ENCODE peak calls at places on chromosomes 3 and 15, in seven cellular contexts. One of them, this sample, is unnamed.

GRCh38 chr3:180070925-180071324 is 34.2 kb upstream of the PEX5L start:
- DNase-seq in NCI-H510A treated with DMSO at 0.1 percent for 48 hours: no peak
- DNase-seq in ELR: no peak
- DNase-seq in SJSA1: no peak
- DNase-seq in Right ventricle myocardium superior: no peak
- DNase-seq in H54: no peak
- DNase-seq in nephron progenitor cell: no peak
- DNase-seq in this sample: no peak

GRCh38 chr15:59191855-59192237 is 14.8 kb upstream of the LDHAL6B start:
- DNase-seq in ELR: peak
- DNase-seq in Right ventricle myocardium superior: no peak
- DNase-seq in nephron progenitor cell: no peak
- DNase-seq in SJSA1: peak
- DNase-seq in NCI-H510A treated with DMSO at 0.1 percent for 48 hours: no peak
- DNase-seq in H54: no peak
- DNase-seq in this sample: peak

GRCh38 chr3:4940985-4941384 is 38.3 kb upstream of the BHLHE40 start:
- DNase-seq in NCI-H510A treated with DMSO at 0.1 percent for 48 hours: no peak
- DNase-seq in ELR: no peak
- DNase-seq in nephron progenitor cell: no peak
- DNase-seq in H54: no peak
- DNase-seq in SJSA1: no peak
- DNase-seq in Right ventricle myocardium superior: no peak
- DNase-seq in this sample: no peak

GRCh38 chr3:115436767-115437301 is 186.5 kb upstream of the GAP43 start:
- DNase-seq in NCI-H510A treated with DMSO at 0.1 percent for 48 hours: no peak
- DNase-seq in ELR: peak
- DNase-seq in SJSA1: peak
- DNase-seq in nephron progenitor cell: no peak
- DNase-seq in Right ventricle myocardium superior: no peak
- DNase-seq in H54: peak
- DNase-seq in this sample: peak

GRCh38 chr3:142088522-142088921 is 60.8 kb downstream of the TFDP2 start:
- DNase-seq in NCI-H510A treated with DMSO at 0.1 percent for 48 hours: no peak
- DNase-seq in Right ventricle myocardium superior: no peak
- DNase-seq in ELR: peak
- DNase-seq in nephron progenitor cell: no peak
- DNase-seq in SJSA1: no peak
- DNase-seq in H54: no peak
- DNase-seq in this sample: peak

GRCh38 chr3:58356054-58356453 is 23.4 kb downstream of the PXK start:
- DNase-seq in NCI-H510A treated with DMSO at 0.1 percent for 48 hours: no peak
- DNase-seq in Right ventricle myocardium superior: no peak
- DNase-seq in nephron progenitor cell: no peak
- DNase-seq in ELR: no peak
- DNase-seq in SJSA1: no peak
- DNase-seq in H54: no peak
- DNase-seq in this sample: no peak

GRCh38 chr3:11380314-11380713 is 108.1 kb downstream of the ATG7 start:
- DNase-seq in SJSA1: no peak
- DNase-seq in ELR: no peak
- DNase-seq in nephron progenitor cell: no peak
- DNase-seq in NCI-H510A treated with DMSO at 0.1 percent for 48 hours: no peak
- DNase-seq in H54: no peak
- DNase-seq in Right ventricle myocardium superior: no peak
- DNase-seq in this sample: no peak

GRCh38 chr3:127670761-127671522 is 1.8 kb upstream of the ABTB1 start:
- DNase-seq in ELR: no peak
- DNase-seq in SJSA1: no peak
- DNase-seq in NCI-H510A treated with DMSO at 0.1 percent for 48 hours: no peak
- DNase-seq in nephron progenitor cell: no peak
- DNase-seq in H54: no peak
- DNase-seq in Right ventricle myocardium superior: peak
- DNase-seq in this sample: no peak

GRCh38 chr3:134768845-134769244 is 26.2 kb upstream of the EPHB1 start:
- DNase-seq in nephron progenitor cell: no peak
- DNase-seq in Right ventricle myocardium superior: no peak
- DNase-seq in H54: no peak
- DNase-seq in SJSA1: no peak
- DNase-seq in ELR: no peak
- DNase-seq in NCI-H510A treated with DMSO at 0.1 percent for 48 hours: no peak
- DNase-seq in this sample: no peak

GRCh38 chr3:173785004-173785403 is 387.5 kb downstream of the NLGN1 start:
- DNase-seq in nephron progenitor cell: no peak
- DNase-seq in H54: no peak
- DNase-seq in NCI-H510A treated with DMSO at 0.1 percent for 48 hours: no peak
- DNase-seq in Right ventricle myocardium superior: no peak
- DNase-seq in ELR: peak
- DNase-seq in SJSA1: no peak
- DNase-seq in this sample: no peak

GRCh38 chr3:132789959-132790358 is 67.8 kb upstream of the NPHP3 start:
- DNase-seq in ELR: no peak
- DNase-seq in NCI-H510A treated with DMSO at 0.1 percent for 48 hours: no peak
- DNase-seq in SJSA1: no peak
- DNase-seq in nephron progenitor cell: no peak
- DNase-seq in H54: no peak
- DNase-seq in Right ventricle myocardium superior: no peak
- DNase-seq in this sample: no peak

GRCh38 chr3:139548801-139549200 is 9.3 kb upstream of the RBP1 start:
- DNase-seq in nephron progenitor cell: no peak
- DNase-seq in SJSA1: no peak
- DNase-seq in H54: no peak
- DNase-seq in Right ventricle myocardium superior: no peak
- DNase-seq in ELR: no peak
- DNase-seq in NCI-H510A treated with DMSO at 0.1 percent for 48 hours: no peak
- DNase-seq in this sample: no peak

GRCh38 chr15:58241872-58242271 is 103.7 kb downstream of the AQP9 start:
- DNase-seq in SJSA1: no peak
- DNase-seq in Right ventricle myocardium superior: no peak
- DNase-seq in ELR: no peak
- DNase-seq in nephron progenitor cell: no peak
- DNase-seq in H54: no peak
- DNase-seq in NCI-H510A treated with DMSO at 0.1 percent for 48 hours: peak
- DNase-seq in this sample: peak

GRCh38 chr3:160001850-160002623 is 13.4 kb downstream of the IL12A start:
- DNase-seq in nephron progenitor cell: no peak
- DNase-seq in NCI-H510A treated with DMSO at 0.1 percent for 48 hours: no peak
- DNase-seq in SJSA1: no peak
- DNase-seq in Right ventricle myocardium superior: no peak
- DNase-seq in ELR: no peak
- DNase-seq in H54: no peak
- DNase-seq in this sample: peak

GRCh38 chr3:120481056-120481455 is 30.3 kb upstream of the FSTL1 start:
- DNase-seq in ELR: no peak
- DNase-seq in NCI-H510A treated with DMSO at 0.1 percent for 48 hours: no peak
- DNase-seq in nephron progenitor cell: no peak
- DNase-seq in H54: no peak
- DNase-seq in SJSA1: no peak
- DNase-seq in Right ventricle myocardium superior: no peak
- DNase-seq in this sample: no peak

GRCh38 chr3:98291332-98291957 is 9.1 kb downstream of the OR5H2 start:
- DNase-seq in Right ventricle myocardium superior: no peak
- DNase-seq in SJSA1: no peak
- DNase-seq in nephron progenitor cell: no peak
- DNase-seq in H54: no peak
- DNase-seq in ELR: no peak
- DNase-seq in NCI-H510A treated with DMSO at 0.1 percent for 48 hours: no peak
- DNase-seq in this sample: no peak

GRCh38 chr15:59373215-59373614 is 544 bp upstream of the MYO1E start:
- DNase-seq in ELR: no peak
- DNase-seq in nephron progenitor cell: no peak
- DNase-seq in Right ventricle myocardium superior: no peak
- DNase-seq in NCI-H510A treated with DMSO at 0.1 percent for 48 hours: no peak
- DNase-seq in H54: no peak
- DNase-seq in SJSA1: no peak
- DNase-seq in this sample: no peak

GRCh38 chr3:155076888-155077287 is 3.2 kb upstream of the MME start:
- DNase-seq in NCI-H510A treated with DMSO at 0.1 percent for 48 hours: no peak
- DNase-seq in ELR: peak
- DNase-seq in Right ventricle myocardium superior: no peak
- DNase-seq in nephron progenitor cell: no peak
- DNase-seq in SJSA1: no peak
- DNase-seq in H54: no peak
- DNase-seq in this sample: peak

GRCh38 chr3:76432396-76432795 is 607.5 kb upstream of the ROBO2 start:
- DNase-seq in H54: no peak
- DNase-seq in Right ventricle myocardium superior: no peak
- DNase-seq in NCI-H510A treated with DMSO at 0.1 percent for 48 hours: no peak
- DNase-seq in ELR: no peak
- DNase-seq in nephron progenitor cell: no peak
- DNase-seq in SJSA1: no peak
- DNase-seq in this sample: no peak

GRCh38 chr3:42228796-42229195 is 37.2 kb downstream of the CCK start:
- DNase-seq in Right ventricle myocardium superior: no peak
- DNase-seq in NCI-H510A treated with DMSO at 0.1 percent for 48 hours: no peak
- DNase-seq in nephron progenitor cell: no peak
- DNase-seq in H54: no peak
- DNase-seq in SJSA1: no peak
- DNase-seq in ELR: peak
- DNase-seq in this sample: peak

GRCh38 chr3:121481116-121481895 is 64.5 kb downstream of the POLQ start:
- DNase-seq in ELR: peak
- DNase-seq in Right ventricle myocardium superior: no peak
- DNase-seq in H54: no peak
- DNase-seq in nephron progenitor cell: no peak
- DNase-seq in SJSA1: no peak
- DNase-seq in NCI-H510A treated with DMSO at 0.1 percent for 48 hours: no peak
- DNase-seq in this sample: peak

GRCh38 chr3:176964656-176965055 is 232.6 kb downstream of the TBL1XR1 start:
- DNase-seq in NCI-H510A treated with DMSO at 0.1 percent for 48 hours: no peak
- DNase-seq in H54: no peak
- DNase-seq in SJSA1: no peak
- DNase-seq in ELR: peak
- DNase-seq in nephron progenitor cell: no peak
- DNase-seq in Right ventricle myocardium superior: no peak
- DNase-seq in this sample: no peak

GRCh38 chr3:38002291-38002876 is 11.8 kb downstream of the VILL start:
- DNase-seq in SJSA1: no peak
- DNase-seq in Right ventricle myocardium superior: no peak
- DNase-seq in NCI-H510A treated with DMSO at 0.1 percent for 48 hours: no peak
- DNase-seq in H54: no peak
- DNase-seq in ELR: no peak
- DNase-seq in nephron progenitor cell: peak
- DNase-seq in this sample: no peak

GRCh38 chr3:42014443-42014945 is 52.6 kb upstream of the ULK4 start:
- DNase-seq in nephron progenitor cell: no peak
- DNase-seq in Right ventricle myocardium superior: no peak
- DNase-seq in ELR: peak
- DNase-seq in NCI-H510A treated with DMSO at 0.1 percent for 48 hours: no peak
- DNase-seq in H54: no peak
- DNase-seq in SJSA1: no peak
- DNase-seq in this sample: peak

This sample was measured in PC-3.